ENCODE peak calls at places on chromosomes 16 and 17, in nine cellular contexts. A is neural crest cell, U is activated B cell treated with CpG ODN at 0.5 μM for 24 hours, O is RWPE1, E is HL-60, V is BE2C, T is tibial nerve, X is cardiac muscle cell, D is stomach. K is an unnamed sample.

GRCh38 chr16:77833906-77834599 is 45.7 kb downstream of the VAT1L start:
- DNase-seq in A (peak), U (no peak), O (peak), E (no peak), V (no peak), T (no peak), X (peak), D (no peak), K (no peak)

GRCh38 chr16:68197250-68197649 is 38.7 kb downstream of the ESRP2 start:
- DNase-seq in A (no peak), U (no peak), O (no peak), E (no peak), V (no peak), T (no peak), X (peak), D (no peak), K (no peak)

GRCh38 chr17:81032641-81033422 is 2.1 kb upstream of the BAIAP2 start:
- DNase-seq in A (no peak), U (no peak), O (no peak), E (no peak), V (no peak), T (no peak), X (no peak), D (no peak), K (no peak)

GRCh38 chr17:56203430-56203829 is 50.2 kb downstream of the ANKFN1 start:
- DNase-seq in A (no peak), U (no peak), O (peak), E (peak), V (no peak), T (no peak), X (no peak), D (no peak), K (no peak)

GRCh38 chr16:65958096-65958495 is 408.4 kb upstream of the CDH5 start:
- DNase-seq in A (no peak), U (no peak), O (no peak), E (no peak), V (no peak), T (no peak), X (no peak), D (no peak), K (no peak)

GRCh38 chr16:81549547-81550411 is 105.2 kb downstream of the CMIP start:
- DNase-seq in A (no peak), U (no peak), O (no peak), E (no peak), V (no peak), T (no peak), X (no peak), D (no peak), K (no peak)

GRCh38 chr17:47615766-47616424 is 33.8 kb upstream of the KPNB1 start:
- DNase-seq in A (no peak), U (no peak), O (peak), E (peak), V (no peak), T (no peak), X (peak), D (no peak), K (no peak)

GRCh38 chr17:82883461-82884031 is 43.7 kb upstream of the ZNF750 start:
- DNase-seq in A (no peak), U (no peak), O (no peak), E (no peak), V (no peak), T (no peak), X (no peak), D (no peak), K (no peak)

DNA sequence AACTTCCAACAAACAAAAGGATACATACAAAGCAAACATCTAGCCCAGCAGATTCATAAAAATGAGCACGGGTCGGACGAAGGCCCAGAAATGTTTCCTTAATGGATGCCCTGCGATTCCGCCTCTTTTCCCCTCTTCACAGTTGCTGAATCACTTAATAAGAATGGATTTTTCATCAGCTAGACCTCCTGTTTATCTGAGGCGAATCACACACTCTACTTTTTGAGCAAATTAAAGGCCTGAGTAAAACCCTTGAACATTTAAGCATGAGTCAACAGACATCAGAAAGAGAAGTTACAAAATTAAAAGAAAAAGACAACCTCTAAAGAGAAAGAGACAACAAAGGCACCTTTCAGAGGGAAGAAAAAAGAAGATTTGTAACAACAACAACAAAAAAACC is 44.7 kb downstream of the HS3ST3A1 start:
- DNase-seq in A (no peak), U (no peak), O (no peak), E (no peak), V (no peak), T (no peak), X (peak), D (no peak), K (no peak)
- TF ChIP-seq CTCF in A (no peak), U (no peak), O (no peak), E (no peak), V (no peak), T (no peak), X (no peak), D (no peak), K (no peak)

GRCh38 chr16:3444032-3444388 is 530 bp downstream of the NAA60 start:
- DNase-seq in A (no peak), U (no peak), O (peak), E (peak), V (peak), T (no peak), X (peak), D (peak), K (no peak)
- TF ChIP-seq CTCF in A (no peak), U (no peak), O (no peak), E (no peak), V (no peak), T (no peak), X (no peak), D (no peak), K (no peak)

DNA sequence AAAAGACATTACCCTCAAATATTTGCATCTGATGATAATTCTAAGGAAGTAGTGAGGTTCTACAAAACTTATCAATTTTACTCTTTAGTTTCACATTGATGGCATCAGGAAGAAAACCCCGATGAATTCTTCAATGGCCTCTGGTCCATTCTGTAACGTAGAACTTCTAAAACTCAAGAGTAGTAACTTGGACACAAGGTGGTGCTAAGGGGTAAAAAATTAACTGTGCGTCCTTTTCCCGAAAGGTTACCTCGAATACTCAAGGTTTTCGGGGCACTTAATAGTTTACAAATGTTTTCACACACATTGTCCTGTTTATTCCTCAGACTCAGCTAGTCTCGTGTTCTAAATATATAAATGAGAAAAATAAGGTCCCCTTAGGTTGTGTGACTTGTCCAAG is 517.3 kb upstream of the ZFHX3 start:
- DNase-seq in A (no peak), U (no peak), O (no peak), E (no peak), V (no peak), T (no peak), X (no peak), D (no peak), K (no peak)
- TF ChIP-seq CTCF in A (peak), U (no peak), O (no peak), E (no peak), V (peak), T (no peak), X (peak), D (no peak), K (no peak)

GRCh38 chr16:27642753-27643152 is 92.8 kb downstream of the KATNIP start:
- DNase-seq in A (no peak), U (no peak), O (no peak), E (peak), V (no peak), T (no peak), X (peak), D (no peak), K (no peak)
- TF ChIP-seq CTCF in A (peak), U (no peak), O (no peak), E (peak), V (peak), T (peak), X (peak), D (no peak), K (peak)

GRCh38 chr17:38663125-38663751 is 11.5 kb downstream of the EPOP start:
- DNase-seq in A (peak), U (no peak), O (peak), E (peak), V (peak), T (no peak), X (peak), D (peak), K (no peak)
- TF ChIP-seq CTCF in A (peak), U (no peak), O (peak), E (peak), V (peak), T (peak), X (peak), D (peak), K (peak)

GRCh38 chr17:2937331-2938003 is 125.9 kb downstream of the OR1D5 start:
- DNase-seq in A (no peak), U (no peak), O (no peak), E (no peak), V (peak), T (no peak), X (peak), D (no peak), K (no peak)
- TF ChIP-seq CTCF in A (no peak), U (no peak), O (no peak), E (no peak), V (peak), T (no peak), X (peak), D (no peak), K (no peak)

DNA sequence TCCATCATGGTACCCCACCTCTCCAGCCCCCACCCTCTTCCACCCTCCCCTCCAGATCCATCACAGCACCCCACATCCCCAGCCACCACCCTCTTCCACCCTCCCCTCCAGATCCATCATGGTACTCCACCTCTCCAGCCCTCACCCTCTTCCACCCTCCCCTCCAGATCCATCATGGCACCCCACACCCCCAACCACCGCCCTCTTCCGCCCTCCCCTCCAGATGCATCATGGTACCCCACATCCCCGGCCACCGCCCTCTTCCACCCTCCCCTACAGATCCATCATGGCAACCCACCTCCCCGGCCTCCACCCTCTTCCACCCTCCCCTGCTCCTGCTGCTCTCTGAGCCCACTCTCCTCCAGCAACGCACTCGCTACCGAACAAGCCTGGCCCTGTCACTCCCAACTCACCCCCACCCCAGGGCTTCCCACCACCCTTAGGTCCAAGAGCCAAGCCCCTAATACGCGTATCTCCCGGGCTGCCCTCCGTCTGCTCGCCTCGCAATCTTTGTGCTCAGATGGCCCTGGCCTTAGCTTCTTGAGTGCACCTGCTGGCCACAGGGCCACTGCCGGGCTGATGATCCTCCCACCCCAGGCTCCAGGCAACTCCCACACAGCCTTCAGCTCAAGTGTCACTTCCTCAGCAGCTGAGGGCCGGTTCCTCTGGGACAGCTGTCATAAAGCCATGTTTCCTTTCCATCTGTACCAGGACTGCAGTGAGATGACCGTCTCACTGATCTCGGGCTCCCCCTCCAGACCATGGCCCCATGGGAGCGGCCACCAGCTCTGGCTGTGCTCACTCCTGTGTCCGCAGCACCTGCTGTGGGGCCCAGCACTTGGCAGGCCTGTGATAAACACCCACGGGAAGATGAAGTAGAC is 25.5 kb downstream of the KDM8 start:
- DNase-seq in A (no peak), U (no peak), O (no peak), E (peak), V (peak), T (no peak), X (no peak), D (no peak), K (no peak)
- TF ChIP-seq CTCF in A (no peak), U (no peak), O (no peak), E (no peak), V (peak), T (no peak), X (no peak), D (no peak), K (no peak)

GRCh38 chr17:59607061-59607460 is 12.6 kb upstream of the CLTC start:
- DNase-seq in A (no peak), U (no peak), O (no peak), E (no peak), V (no peak), T (no peak), X (no peak), D (no peak), K (no peak)

GRCh38 chr17:59611503-59611902 is 8.2 kb upstream of the CLTC start:
- DNase-seq in A (no peak), U (no peak), O (no peak), E (no peak), V (no peak), T (no peak), X (no peak), D (no peak), K (no peak)

DNA sequence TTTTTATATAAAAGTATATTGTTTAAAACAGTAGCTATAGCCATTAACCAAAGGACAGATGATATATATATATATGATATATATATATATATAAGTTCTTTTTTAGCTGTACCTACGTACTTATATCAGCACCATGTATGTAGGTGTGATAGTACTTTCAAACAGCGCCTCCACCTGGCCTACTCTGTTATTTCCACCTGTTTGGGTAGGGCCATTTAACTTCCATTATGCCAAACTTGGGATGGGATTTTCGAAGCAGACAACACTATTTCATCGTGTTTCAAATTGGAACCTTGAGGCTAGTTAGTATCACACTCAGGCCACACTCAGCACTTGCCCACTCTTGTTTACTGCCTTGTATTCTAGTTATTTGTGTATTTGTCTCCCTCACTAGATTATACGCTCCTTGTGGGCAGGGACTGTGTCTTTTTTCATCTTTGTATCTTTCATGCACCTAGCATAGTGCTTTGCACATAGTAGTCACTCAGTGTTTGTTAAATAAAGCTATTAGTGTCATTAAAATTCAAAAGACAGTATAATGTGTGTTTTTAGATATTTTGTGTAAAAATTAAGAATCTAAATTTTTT is 11.8 kb upstream of the CLTC start:
- DNase-seq in A (no peak), U (no peak), O (no peak), E (peak), V (peak), T (no peak), X (no peak), D (no peak), K (no peak)
- TF ChIP-seq CTCF in A (peak), U (no peak), O (no peak), E (no peak), V (peak), T (no peak), X (peak), D (no peak), K (peak)